ENCODE peak calls at places on chromosomes 11 and 22, in ten cellular contexts. One of them, this sample, is unnamed.

GRCh38 chr11:45906096-45906682 is 882 bp downstream of the FREY1 start:
- DNase-seq in CD8-positive, alpha-beta memory T cell: no peak
- DNase-seq in posterior vena cava: no peak
- DNase-seq in NCI-H2029: no peak
- DNase-seq in keratinocyte: no peak
- DNase-seq in stimulated activated CD8-positive, alpha-beta memory T cell treated with anti-CD3 and anti-CD28 coated beads, Interleukin-15, amount 100 ng/mL, for 1 hour: no peak
- DNase-seq in GF-D8: no peak
- DNase-seq in aorta: no peak
- DNase-seq in HCT116: no peak
- DNase-seq in naive thymus-derived CD8-positive, alpha-beta T cell: no peak
- DNase-seq in this sample: no peak

GRCh38 chr11:45805305-45806071 is 539 bp downstream of the SLC35C1 start:
- DNase-seq in stimulated activated CD8-positive, alpha-beta memory T cell treated with anti-CD3 and anti-CD28 coated beads, Interleukin-15, amount 100 ng/mL, for 1 hour: no peak
- DNase-seq in aorta: peak
- DNase-seq in NCI-H2029: no peak
- DNase-seq in keratinocyte: peak
- DNase-seq in GF-D8: no peak
- DNase-seq in HCT116: no peak
- DNase-seq in naive thymus-derived CD8-positive, alpha-beta T cell: no peak
- DNase-seq in CD8-positive, alpha-beta memory T cell: no peak
- DNase-seq in posterior vena cava: peak
- DNase-seq in this sample: peak

GRCh38 chr11:70637186-70637800 is 239.0 kb downstream of the CTTN start:
- DNase-seq in keratinocyte: no peak
- DNase-seq in NCI-H2029: no peak
- DNase-seq in naive thymus-derived CD8-positive, alpha-beta T cell: no peak
- DNase-seq in HCT116: no peak
- DNase-seq in stimulated activated CD8-positive, alpha-beta memory T cell treated with anti-CD3 and anti-CD28 coated beads, Interleukin-15, amount 100 ng/mL, for 1 hour: no peak
- DNase-seq in posterior vena cava: no peak
- DNase-seq in GF-D8: no peak
- DNase-seq in aorta: no peak
- DNase-seq in CD8-positive, alpha-beta memory T cell: no peak
- DNase-seq in this sample: no peak

GRCh38 chr22:37173709-37174108 is 14.3 kb downstream of the C1QTNF6 start:
- DNase-seq in keratinocyte: no peak
- DNase-seq in NCI-H2029: no peak
- DNase-seq in HCT116: no peak
- DNase-seq in CD8-positive, alpha-beta memory T cell: no peak
- DNase-seq in naive thymus-derived CD8-positive, alpha-beta T cell: no peak
- DNase-seq in GF-D8: no peak
- DNase-seq in posterior vena cava: peak
- DNase-seq in aorta: no peak
- DNase-seq in stimulated activated CD8-positive, alpha-beta memory T cell treated with anti-CD3 and anti-CD28 coated beads, Interleukin-15, amount 100 ng/mL, for 1 hour: no peak
- DNase-seq in this sample: no peak

GRCh38 chr11:73521621-73522020 is 76.3 kb downstream of the FAM168A start:
- DNase-seq in NCI-H2029: no peak
- DNase-seq in posterior vena cava: no peak
- DNase-seq in HCT116: peak
- DNase-seq in GF-D8: no peak
- DNase-seq in keratinocyte: no peak
- DNase-seq in stimulated activated CD8-positive, alpha-beta memory T cell treated with anti-CD3 and anti-CD28 coated beads, Interleukin-15, amount 100 ng/mL, for 1 hour: no peak
- DNase-seq in naive thymus-derived CD8-positive, alpha-beta T cell: no peak
- DNase-seq in CD8-positive, alpha-beta memory T cell: no peak
- DNase-seq in aorta: no peak
- DNase-seq in this sample: peak

GRCh38 chr11:94968334-94968958 is 4.9 kb downstream of the CWC15 start:
- DNase-seq in stimulated activated CD8-positive, alpha-beta memory T cell treated with anti-CD3 and anti-CD28 coated beads, Interleukin-15, amount 100 ng/mL, for 1 hour: no peak
- DNase-seq in posterior vena cava: no peak
- DNase-seq in naive thymus-derived CD8-positive, alpha-beta T cell: no peak
- DNase-seq in CD8-positive, alpha-beta memory T cell: no peak
- DNase-seq in NCI-H2029: no peak
- DNase-seq in HCT116: no peak
- DNase-seq in aorta: no peak
- DNase-seq in keratinocyte: no peak
- DNase-seq in GF-D8: no peak
- DNase-seq in this sample: peak

GRCh38 chr11:102139081-102139498 is 28.8 kb downstream of the YAP1 start:
- DNase-seq in aorta: peak
- DNase-seq in posterior vena cava: no peak
- DNase-seq in stimulated activated CD8-positive, alpha-beta memory T cell treated with anti-CD3 and anti-CD28 coated beads, Interleukin-15, amount 100 ng/mL, for 1 hour: no peak
- DNase-seq in CD8-positive, alpha-beta memory T cell: no peak
- DNase-seq in HCT116: no peak
- DNase-seq in NCI-H2029: no peak
- DNase-seq in naive thymus-derived CD8-positive, alpha-beta T cell: no peak
- DNase-seq in GF-D8: no peak
- DNase-seq in keratinocyte: peak
- DNase-seq in this sample: peak

GRCh38 chr11:126197277-126197939 is 14.0 kb downstream of the RPUSD4 start:
- DNase-seq in NCI-H2029: no peak
- DNase-seq in naive thymus-derived CD8-positive, alpha-beta T cell: no peak
- DNase-seq in stimulated activated CD8-positive, alpha-beta memory T cell treated with anti-CD3 and anti-CD28 coated beads, Interleukin-15, amount 100 ng/mL, for 1 hour: no peak
- DNase-seq in posterior vena cava: no peak
- DNase-seq in GF-D8: peak
- DNase-seq in keratinocyte: no peak
- DNase-seq in CD8-positive, alpha-beta memory T cell: no peak
- DNase-seq in HCT116: no peak
- DNase-seq in aorta: no peak
- DNase-seq in this sample: peak

GRCh38 chr11:2507945-2508749 is 63.3 kb downstream of the KCNQ1 start:
- DNase-seq in CD8-positive, alpha-beta memory T cell: no peak
- DNase-seq in HCT116: no peak
- DNase-seq in keratinocyte: no peak
- DNase-seq in naive thymus-derived CD8-positive, alpha-beta T cell: no peak
- DNase-seq in stimulated activated CD8-positive, alpha-beta memory T cell treated with anti-CD3 and anti-CD28 coated beads, Interleukin-15, amount 100 ng/mL, for 1 hour: no peak
- DNase-seq in posterior vena cava: peak
- DNase-seq in aorta: no peak
- DNase-seq in NCI-H2029: no peak
- DNase-seq in GF-D8: no peak
- DNase-seq in this sample: no peak

This sample was measured in LHCN-M2.